ENCODE peak calls at places on chromosomes 12 and 14, in six cellular contexts. W is GM23338, P is HCT116, Q is Panc1, A is suprapubic skin, B is upper lobe of left lung. S is an unnamed sample.

GRCh38 chr14:104092931-104093365 is 7.4 kb downstream of the ASPG start:
- DNase-seq in W (no peak), P (no peak), Q (no peak), A (peak), B (no peak), S (no peak)

GRCh38 chr12:96472384-96472783 is 17.0 kb upstream of the CFAP54 start:
- DNase-seq in W (no peak), P (no peak), Q (no peak), A (no peak), B (no peak), S (no peak)

GRCh38 chr12:104784592-104784991 is 173.5 kb downstream of the SLC41A2 start:
- DNase-seq in W (peak), P (no peak), Q (no peak), A (no peak), B (no peak), S (no peak)

GRCh38 chr14:76793956-76794355 is 18.7 kb downstream of the ANGEL1 start:
- DNase-seq in W (no peak), P (no peak), Q (no peak), A (no peak), B (no peak), S (no peak)

GRCh38 chr14:104586832-104587620 is 7.5 kb downstream of the C14orf180 start:
- DNase-seq in W (no peak), P (no peak), Q (no peak), A (no peak), B (no peak), S (no peak)

GRCh38 chr14:34449819-34450541 is 12.1 kb downstream of the SPTSSA start:
- DNase-seq in W (no peak), P (no peak), Q (no peak), A (no peak), B (no peak), S (no peak)

GRCh38 chr14:88546621-88547385 is 8.0 kb downstream of the PTPN21 start:
- DNase-seq in W (no peak), P (no peak), Q (no peak), A (no peak), B (no peak), S (no peak)

GRCh38 chr12:121277367-121277744 is 19.2 kb downstream of the CAMKK2 start:
- DNase-seq in W (no peak), P (no peak), Q (no peak), A (no peak), B (no peak), S (no peak)

GRCh38 chr12:130222519-130223255 is 60.4 kb downstream of the FZD10 start:
- DNase-seq in W (peak), P (no peak), Q (no peak), A (no peak), B (no peak), S (no peak)

GRCh38 chr12:27534060-27534764 is 10.2 kb downstream of the PPFIBP1 start:
- DNase-seq in W (no peak), P (no peak), Q (no peak), A (no peak), B (no peak), S (no peak)

GRCh38 chr12:65232490-65233077 is 45.9 kb upstream of the MSRB3 start:
- DNase-seq in W (peak), P (no peak), Q (no peak), A (no peak), B (no peak), S (peak)

GRCh38 chr12:120688527-120689071 is 1.6 kb downstream of the MLEC start:
- DNase-seq in W (no peak), P (no peak), Q (no peak), A (no peak), B (no peak), S (peak)

GRCh38 chr12:1821805-1822204 is 1.4 kb downstream of the LRTM2 start:
- DNase-seq in W (no peak), P (no peak), Q (no peak), A (no peak), B (no peak), S (no peak)

GRCh38 chr14:100790785-100791667 is 34.9 kb upstream of the MEG3 start:
- DNase-seq in W (no peak), P (no peak), Q (no peak), A (no peak), B (no peak), S (peak)
- TF ChIP-seq POLR2AphosphoS5 in W (no peak), P (no peak), Q (no peak), A (no peak), B (no peak), S (no peak)

DNA sequence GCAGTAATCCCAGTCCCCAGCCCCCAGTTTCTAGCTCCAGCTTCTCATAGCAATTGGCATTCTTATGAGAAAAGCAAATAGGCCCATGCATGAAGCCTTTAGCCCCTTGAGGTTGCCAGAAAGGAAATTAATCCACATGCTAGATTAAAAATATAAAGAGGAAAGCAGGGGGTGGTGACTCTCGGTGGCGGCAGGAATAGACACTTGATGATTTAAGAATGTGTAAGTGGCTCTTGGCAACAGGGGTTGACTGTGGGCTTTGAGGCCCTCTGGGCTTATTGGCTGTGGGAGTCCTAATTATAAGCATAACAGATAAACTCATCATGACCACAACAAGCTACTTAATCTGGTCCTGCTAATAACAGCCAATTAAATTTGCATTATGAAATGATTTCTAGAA is 1367.3 kb upstream of the FLRT2 start:
- DNase-seq in W (no peak), P (no peak), Q (no peak), A (no peak), B (no peak), S (peak)
- TF ChIP-seq POLR2AphosphoS5 in W (no peak), P (no peak), Q (no peak), A (no peak), B (no peak), S (no peak)

GRCh38 chr14:73753043-73753886 is 39.1 kb upstream of the PNMA1 start:
- DNase-seq in W (no peak), P (no peak), Q (no peak), A (peak), B (peak), S (peak)
- TF ChIP-seq POLR2AphosphoS5 in W (no peak), P (no peak), Q (no peak), A (no peak), B (peak), S (peak)

GRCh38 chr14:92527724-92528123 is 14.1 kb downstream of the RIN3 start:
- DNase-seq in W (no peak), P (no peak), Q (no peak), A (no peak), B (peak), S (no peak)
- TF ChIP-seq POLR2AphosphoS5 in W (no peak), P (no peak), Q (no peak), A (no peak), B (no peak), S (no peak)

S was measured in endothelial cell of umbilical vein.